ENCODE peak calls at places on chromosomes 11 and 22, in nine cellular contexts. One of them, this sample, is unnamed.

GRCh38 chr22:17869285-17870096 is 95.2 kb upstream of the BID start:
- DNase-seq in left ventricle myocardium inferior: no peak
- DNase-seq in COR-L47: no peak
- DNase-seq in stimulated activated CD4-positive, alpha-beta T cell treated with anti-CD3 and anti-CD28 coated beads, Interleukin-2, amount 100 ng/mL, for 48 hours: no peak
- DNase-seq in IMR-90: no peak
- DNase-seq in HEK293T: no peak
- DNase-seq in left lung: no peak
- DNase-seq in cardiac muscle cell: no peak
- DNase-seq in midbrain: no peak
- DNase-seq in this sample: no peak

GRCh38 chr11:67120456-67120855 is 1.4 kb downstream of the KDM2A start:
- DNase-seq in left ventricle myocardium inferior: no peak
- DNase-seq in COR-L47: no peak
- DNase-seq in stimulated activated CD4-positive, alpha-beta T cell treated with anti-CD3 and anti-CD28 coated beads, Interleukin-2, amount 100 ng/mL, for 48 hours: no peak
- DNase-seq in IMR-90: no peak
- DNase-seq in HEK293T: no peak
- DNase-seq in left lung: no peak
- DNase-seq in cardiac muscle cell: no peak
- DNase-seq in midbrain: no peak
- DNase-seq in this sample: no peak

GRCh38 chr11:120172054-120172881 is 34.4 kb upstream of the TRIM29 start:
- DNase-seq in left ventricle myocardium inferior: peak
- DNase-seq in COR-L47: peak
- DNase-seq in stimulated activated CD4-positive, alpha-beta T cell treated with anti-CD3 and anti-CD28 coated beads, Interleukin-2, amount 100 ng/mL, for 48 hours: peak
- DNase-seq in IMR-90: peak
- DNase-seq in HEK293T: peak
- DNase-seq in left lung: no peak
- DNase-seq in cardiac muscle cell: peak
- DNase-seq in midbrain: peak
- DNase-seq in this sample: no peak

GRCh38 chr22:33328789-33329296 is 270.7 kb upstream of the SYN3 start:
- DNase-seq in left ventricle myocardium inferior: no peak
- DNase-seq in COR-L47: no peak
- DNase-seq in stimulated activated CD4-positive, alpha-beta T cell treated with anti-CD3 and anti-CD28 coated beads, Interleukin-2, amount 100 ng/mL, for 48 hours: no peak
- DNase-seq in IMR-90: peak
- DNase-seq in HEK293T: no peak
- DNase-seq in left lung: no peak
- DNase-seq in cardiac muscle cell: peak
- DNase-seq in midbrain: no peak
- DNase-seq in this sample: no peak

GRCh38 chr11:95373241-95373640 is 142.2 kb upstream of the SESN3 start:
- DNase-seq in left ventricle myocardium inferior: no peak
- DNase-seq in COR-L47: no peak
- DNase-seq in stimulated activated CD4-positive, alpha-beta T cell treated with anti-CD3 and anti-CD28 coated beads, Interleukin-2, amount 100 ng/mL, for 48 hours: no peak
- DNase-seq in IMR-90: no peak
- DNase-seq in HEK293T: no peak
- DNase-seq in left lung: no peak
- DNase-seq in cardiac muscle cell: no peak
- DNase-seq in midbrain: no peak
- DNase-seq in this sample: no peak

GRCh38 chr22:48841881-48842582 is 985.6 kb downstream of the BRD1 start:
- DNase-seq in left ventricle myocardium inferior: no peak
- DNase-seq in COR-L47: no peak
- DNase-seq in stimulated activated CD4-positive, alpha-beta T cell treated with anti-CD3 and anti-CD28 coated beads, Interleukin-2, amount 100 ng/mL, for 48 hours: no peak
- DNase-seq in IMR-90: no peak
- DNase-seq in HEK293T: no peak
- DNase-seq in left lung: peak
- DNase-seq in cardiac muscle cell: no peak
- DNase-seq in midbrain: no peak
- DNase-seq in this sample: no peak

GRCh38 chr11:120858740-120859139 is 165.2 kb upstream of the TBCEL start:
- DNase-seq in left ventricle myocardium inferior: no peak
- DNase-seq in COR-L47: no peak
- DNase-seq in stimulated activated CD4-positive, alpha-beta T cell treated with anti-CD3 and anti-CD28 coated beads, Interleukin-2, amount 100 ng/mL, for 48 hours: no peak
- DNase-seq in IMR-90: peak
- DNase-seq in HEK293T: no peak
- DNase-seq in left lung: no peak
- DNase-seq in cardiac muscle cell: peak
- DNase-seq in midbrain: no peak
- DNase-seq in this sample: no peak

GRCh38 chr11:65353900-65354264 is 669 bp upstream of the TIGD3 start:
- DNase-seq in left ventricle myocardium inferior: no peak
- DNase-seq in COR-L47: no peak
- DNase-seq in stimulated activated CD4-positive, alpha-beta T cell treated with anti-CD3 and anti-CD28 coated beads, Interleukin-2, amount 100 ng/mL, for 48 hours: no peak
- DNase-seq in IMR-90: no peak
- DNase-seq in HEK293T: no peak
- DNase-seq in left lung: no peak
- DNase-seq in cardiac muscle cell: no peak
- DNase-seq in midbrain: peak
- DNase-seq in this sample: no peak

GRCh38 chr11:14312736-14313438 is 46.1 kb downstream of the RRAS2 start:
- DNase-seq in left ventricle myocardium inferior: no peak
- DNase-seq in COR-L47: no peak
- DNase-seq in stimulated activated CD4-positive, alpha-beta T cell treated with anti-CD3 and anti-CD28 coated beads, Interleukin-2, amount 100 ng/mL, for 48 hours: no peak
- DNase-seq in IMR-90: peak
- DNase-seq in HEK293T: no peak
- DNase-seq in left lung: no peak
- DNase-seq in cardiac muscle cell: no peak
- DNase-seq in midbrain: no peak
- DNase-seq in this sample: no peak

GRCh38 chr22:22410121-22410520 is 98.4 kb downstream of the ZNF280B start:
- DNase-seq in left ventricle myocardium inferior: peak
- DNase-seq in COR-L47: no peak
- DNase-seq in stimulated activated CD4-positive, alpha-beta T cell treated with anti-CD3 and anti-CD28 coated beads, Interleukin-2, amount 100 ng/mL, for 48 hours: no peak
- DNase-seq in IMR-90: no peak
- DNase-seq in HEK293T: no peak
- DNase-seq in left lung: peak
- DNase-seq in cardiac muscle cell: peak
- DNase-seq in midbrain: no peak
- DNase-seq in this sample: no peak

GRCh38 chr11:134578807-134579708 is 167.0 kb upstream of the B3GAT1 start:
- DNase-seq in left ventricle myocardium inferior: no peak
- DNase-seq in COR-L47: no peak
- DNase-seq in stimulated activated CD4-positive, alpha-beta T cell treated with anti-CD3 and anti-CD28 coated beads, Interleukin-2, amount 100 ng/mL, for 48 hours: no peak
- DNase-seq in IMR-90: no peak
- DNase-seq in HEK293T: no peak
- DNase-seq in left lung: no peak
- DNase-seq in cardiac muscle cell: no peak
- DNase-seq in midbrain: no peak
- DNase-seq in this sample: no peak

GRCh38 chr11:46537851-46538295 is 56.0 kb downstream of the AMBRA1 start:
- DNase-seq in left ventricle myocardium inferior: peak
- DNase-seq in COR-L47: peak
- DNase-seq in stimulated activated CD4-positive, alpha-beta T cell treated with anti-CD3 and anti-CD28 coated beads, Interleukin-2, amount 100 ng/mL, for 48 hours: peak
- DNase-seq in IMR-90: peak
- DNase-seq in HEK293T: peak
- DNase-seq in left lung: no peak
- DNase-seq in cardiac muscle cell: peak
- DNase-seq in midbrain: peak
- DNase-seq in this sample: no peak